ENCODE peak calls at places on chromosomes 12 and 14, in five cellular contexts. Y is IMR-90, H is HCT116, I is astrocyte, T is fibroblast of lung. X is an unnamed sample. For H3K9me3, the result is how much of the 10 kb centered on the place peaks cover.

GRCh38 chr12:101759396-101760047 is 20.3 kb upstream of the SYCP3 start:
- DNase-seq in Y (peak), H (peak), I (peak), T (peak), X (peak)

GRCh38 chr14:89702151-89702936 is 252.2 kb downstream of the EFCAB11 start:
- DNase-seq in Y (peak), H (no peak), I (peak), T (peak), X (no peak)

GRCh38 chr14:24398943-24399801 is at the start of gene NYNRIN:
- DNase-seq in Y (peak), H (no peak), I (peak), T (peak), X (no peak)

GRCh38 chr12:96218989-96219678 is 25.0 kb downstream of the ELK3 start:
- DNase-seq in Y (no peak), H (no peak), I (no peak), T (no peak), X (no peak)

GRCh38 chr14:70029296-70030132 is 150.3 kb downstream of the SMOC1 start:
- DNase-seq in Y (no peak), H (no peak), I (no peak), T (no peak), X (no peak)

GRCh38 chr14:73752297-73752992 is 38.3 kb upstream of the PNMA1 start:
- DNase-seq in Y (peak), H (no peak), I (peak), T (peak), X (peak)

GRCh38 chr12:49809369-49810158 is 18.6 kb downstream of the NCKAP5L start:
- DNase-seq in Y (no peak), H (no peak), I (peak), T (peak), X (no peak)

GRCh38 chr14:57692671-57693070 is 173.2 kb downstream of the SLC35F4 start:
- DNase-seq in Y (peak), H (peak), I (peak), T (peak), X (peak)

GRCh38 chr12:107254258-107254856 is 161.0 kb upstream of the CRY1 start:
- DNase-seq in Y (no peak), H (no peak), I (no peak), T (no peak), X (no peak)

GRCh38 chr14:64971890-64972785 is at the start of gene RAB15:
- DNase-seq in Y (peak), H (no peak), I (no peak), T (peak), X (peak)

GRCh38 chr12:59036973-59037807 is 116.9 kb upstream of the LRIG3 start:
- DNase-seq in Y (peak), H (no peak), I (peak), T (peak), X (no peak)

GRCh38 chr12:124294686-124295315 is at the start of gene RFLNA:
- DNase-seq in Y (no peak), H (no peak), I (no peak), T (no peak), X (peak)

GRCh38 chr14:53278602-53279506 is 125.7 kb upstream of the DDHD1 start:
- DNase-seq in Y (peak), H (no peak), I (peak), T (peak), X (no peak)

GRCh38 chr14:97198813-97199212 is 401.6 kb downstream of the VRK1 start:
- DNase-seq in Y (no peak), H (no peak), I (no peak), T (no peak), X (no peak)

GRCh38 chr12:120536064-120536791 is 2.1 kb downstream of the RNF10 start:
- DNase-seq in Y (no peak), H (no peak), I (no peak), T (no peak), X (no peak)

GRCh38 chr12:108646597-108647190 is 13.0 kb upstream of the SELPLG start:
- DNase-seq in Y (peak), H (no peak), I (peak), T (peak), X (no peak)

GRCh38 chr14:75439989-75440388 is 12.2 kb downstream of the JDP2 start:
- DNase-seq in Y (no peak), H (no peak), I (no peak), T (no peak), X (no peak)

GRCh38 chr14:103257211-103257962 is 76.7 kb upstream of the EIF5 start:
- DNase-seq in Y (peak), H (no peak), I (peak), T (peak), X (peak)

GRCh38 chr12:517538-517937 is 57.8 kb downstream of the B4GALNT3 start:
- DNase-seq in Y (no peak), H (no peak), I (no peak), T (no peak), X (no peak)

GRCh38 chr12:106445053-106445452 is 87.5 kb downstream of the POLR3B start:
- DNase-seq in Y (no peak), H (no peak), I (no peak), T (no peak), X (no peak)

GRCh38 chr12:5244513-5244972 is 187.4 kb upstream of the NTF3 start:
- DNase-seq in Y (no peak), H (no peak), I (no peak), T (no peak), X (no peak)

GRCh38 chr14:57617510-57617909 is 123.9 kb upstream of the CCDC198 start:
- DNase-seq in Y (no peak), H (no peak), I (no peak), T (no peak), X (peak)

GRCh38 chr12:33605776-33606175 is 166.2 kb upstream of the SYT10 start:
- DNase-seq in Y (no peak), H (no peak), I (no peak), T (no peak), X (peak)

GRCh38 chr12:62604856-62605255 is 138.2 kb downstream of the MON2 start:
- DNase-seq in Y (peak), H (no peak), I (peak), T (peak), X (no peak)

GRCh38 chr12:15800278-15800677 is 11.1 kb upstream of the EPS8 start:
- DNase-seq in Y (no peak), H (no peak), I (no peak), T (no peak), X (no peak)

GRCh38 chr12:109987615-109988014 is 8.6 kb downstream of the GIT2 start:
- DNase-seq in Y (peak), H (no peak), I (no peak), T (peak), X (no peak)

GRCh38 chr12:93536766-93537515 is 35.5 kb upstream of the SOCS2 start:
- DNase-seq in Y (peak), H (no peak), I (no peak), T (peak), X (no peak)

GRCh38 chr12:63302941-63303536 is 152.0 kb upstream of the AVPR1A start:
- DNase-seq in Y (no peak), H (no peak), I (no peak), T (no peak), X (no peak)

GRCh38 chr14:35384386-35385041 is 20.0 kb downstream of the NFKBIA start:
- DNase-seq in Y (peak), H (no peak), I (peak), T (peak), X (no peak)

GRCh38 chr12:65561798-65562382 is 262.4 kb upstream of the HMGA2 start:
- DNase-seq in Y (peak), H (no peak), I (peak), T (peak), X (no peak)

GRCh38 chr14:95774265-95775160 is 60.6 kb upstream of the TCL1A start:
- DNase-seq in Y (peak), H (peak), I (no peak), T (peak), X (peak)

GRCh38 chr14:63727231-63727735 is 582 bp downstream of the SGPP1 start:
- DNase-seq in Y (peak), H (no peak), I (peak), T (peak), X (peak)

GRCh38 chr14:68512088-68512487 is 280.8 kb downstream of the ZFP36L1 start:
- DNase-seq in Y (peak), H (no peak), I (peak), T (peak), X (no peak)

GRCh38 chr14:31251028-31251958 is 43.7 kb upstream of the HECTD1 start:
- DNase-seq in Y (no peak), H (no peak), I (no peak), T (no peak), X (no peak)

GRCh38 chr14:92802678-92803077 is 8.6 kb downstream of the GOLGA5 start:
- DNase-seq in Y (no peak), H (no peak), I (no peak), T (no peak), X (no peak)

GRCh38 chr14:91258021-91258618 is 13.6 kb upstream of the GPR68 start:
- DNase-seq in Y (peak), H (no peak), I (peak), T (peak), X (no peak)

GRCh38 chr12:131370321-131370720 is 340.6 kb upstream of the SFSWAP start:
- DNase-seq in Y (no peak), H (no peak), I (no peak), T (no peak), X (no peak)

GRCh38 chr12:132949936-132950837 is 5.9 kb downstream of the ZNF605 start:
- DNase-seq in Y (no peak), H (no peak), I (no peak), T (no peak), X (no peak)

GRCh38 chr12:132950844-132951535 is 5.1 kb downstream of the ZNF605 start:
- DNase-seq in Y (no peak), H (no peak), I (no peak), T (no peak), X (no peak)

GRCh38 chr12:132952371-132953162 is 3.5 kb downstream of the ZNF605 start:
- DNase-seq in Y (no peak), H (no peak), I (no peak), T (no peak), X (no peak)

GRCh38 chr12:132953163-132953425 is 3.0 kb downstream of the ZNF605 start:
- DNase-seq in Y (no peak), H (no peak), I (no peak), T (no peak), X (no peak)

GRCh38 chr12:132951649-132952048 is 4.5 kb downstream of the ZNF605 start:
- DNase-seq in Y (no peak), H (no peak), I (no peak), T (no peak), X (no peak)
- H3K9me3 ChIP-seq in Y (half or more), H (under half), I (under half), T (under half), X (under half)

DNA sequence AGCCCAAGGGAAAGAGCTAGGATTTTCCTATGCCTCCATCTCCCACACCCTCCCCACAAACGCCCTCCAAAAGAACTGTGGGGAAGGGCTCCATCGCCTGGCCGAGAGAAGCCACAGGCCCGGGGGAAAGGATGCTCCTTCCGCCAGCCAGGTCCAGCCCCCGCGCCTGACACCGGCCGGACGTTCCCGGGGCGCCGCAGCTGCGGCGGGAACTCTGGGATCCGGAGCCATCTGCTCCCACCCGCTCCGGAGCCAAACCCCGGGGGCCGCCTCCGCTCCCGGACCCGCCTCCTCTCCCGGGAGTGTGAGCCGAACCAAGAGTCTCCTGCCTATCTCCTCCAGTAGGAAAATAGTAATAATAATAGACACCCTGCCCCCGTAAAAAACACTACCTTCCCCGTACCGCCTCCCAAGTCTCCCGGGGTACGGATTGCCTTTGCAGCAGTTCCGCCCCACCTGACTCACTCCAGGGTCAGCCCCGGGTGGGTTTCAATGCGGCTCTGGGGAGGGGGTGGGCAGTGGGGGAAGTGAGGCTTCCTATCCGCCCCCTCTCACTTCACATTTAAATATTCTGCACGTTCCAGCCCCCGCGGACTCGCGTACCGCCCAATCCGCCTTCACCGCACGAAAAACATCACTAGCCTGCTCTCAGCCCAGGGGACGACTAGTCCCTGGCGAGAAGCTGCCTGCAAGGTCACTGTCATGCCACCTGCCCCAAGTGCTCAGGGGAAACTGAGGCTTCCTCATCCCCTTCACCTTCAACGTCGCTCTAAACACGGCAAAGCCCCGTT is 2.4 kb downstream of the AGAP2 start:
- DNase-seq in Y (peak), H (no peak), I (no peak), T (peak), X (no peak)
- H3K4me3 ChIP-seq in Y (no peak), H (no peak), I (peak), T (no peak), X (peak)

GRCh38 chr14:26685401-26685800 is 87.6 kb upstream of the NOVA1 start:
- DNase-seq in Y (no peak), H (no peak), I (no peak), T (no peak), X (no peak)
- H3K9me3 ChIP-seq in Y (under half), H (under half), I (under half), T (under half), X (under half)

GRCh38 chr14:36655963-36656768 is 5.5 kb upstream of the PAX9 start:
- DNase-seq in Y (no peak), H (peak), I (no peak), T (no peak), X (peak)

GRCh38 chr14:36656769-36657408 is 4.8 kb upstream of the PAX9 start:
- DNase-seq in Y (no peak), H (no peak), I (no peak), T (no peak), X (peak)

GRCh38 chr14:36658091-36659009 is 3.3 kb upstream of the PAX9 start:
- DNase-seq in Y (no peak), H (no peak), I (no peak), T (no peak), X (no peak)

GRCh38 chr14:36659010-36659821 is 2.4 kb upstream of the PAX9 start:
- DNase-seq in Y (no peak), H (no peak), I (no peak), T (no peak), X (no peak)

DNA sequence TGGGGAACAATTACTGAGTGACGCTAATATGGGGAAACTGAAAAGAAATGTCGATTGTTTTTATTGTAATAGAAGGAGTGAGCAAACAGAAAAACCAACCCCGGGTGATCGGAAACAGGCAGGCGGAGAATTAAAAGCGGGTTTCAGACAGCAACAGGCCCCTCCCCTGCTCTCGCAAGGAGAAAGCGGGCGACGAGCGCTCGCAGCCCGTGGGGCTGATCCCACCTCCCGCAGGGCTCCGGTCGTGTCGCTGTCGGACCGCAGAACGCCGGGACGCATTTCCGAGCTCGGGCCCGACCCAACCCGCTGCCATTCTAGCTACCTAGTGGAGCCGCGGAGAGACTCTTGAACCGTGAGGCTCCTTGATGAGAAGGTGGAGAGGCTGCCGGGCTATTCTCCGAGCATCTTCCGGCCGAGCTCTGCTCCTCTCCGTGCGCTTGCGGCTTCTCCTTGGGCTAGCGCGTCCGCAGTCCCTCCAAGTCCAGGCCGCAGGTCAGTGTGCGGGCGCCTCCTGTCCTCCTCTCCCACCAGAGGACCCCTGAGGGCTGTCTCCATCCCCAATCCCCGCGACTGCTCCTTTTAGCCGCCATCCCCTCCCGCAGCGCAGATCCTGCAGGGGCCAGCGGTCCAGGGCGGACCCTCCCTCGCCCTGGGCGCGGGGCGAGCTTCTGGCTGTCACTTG is 4.1 kb upstream of the PAX9 start:
- DNase-seq in Y (no peak), H (no peak), I (no peak), T (no peak), X (peak)
- H3K4me3 ChIP-seq in Y (peak), H (no peak), I (peak), T (no peak), X (peak)

GRCh38 chr14:106346084-106346483 is 819.7 kb downstream of the TMEM121 start:
- DNase-seq in Y (no peak), H (no peak), I (no peak), T (no peak), X (no peak)
- H3K9me3 ChIP-seq in Y (under half), H (under half), I (under half), T (under half), X (under half)

X was measured in A673.